ENCODE peak calls at places on chromosomes 3 and 15, in six cellular contexts. A, D, I, V, H and W are unnamed samples.

GRCh38 chr15:28191832-28192231 is 92.7 kb upstream of the OCA2 start:
- DNase-seq in I (no peak), A (no peak), D (no peak), V (no peak), H (no peak), W (no peak)

GRCh38 chr3:60440869-60441268 is 810.4 kb downstream of the FHIT start:
- DNase-seq in A (no peak), D (no peak), H (no peak), I (no peak), V (no peak), W (no peak)

GRCh38 chr3:74824366-74824765 is 209.9 kb upstream of the CNTN3 start:
- DNase-seq in V (no peak), H (no peak), A (no peak), I (no peak), D (no peak), W (no peak)

GRCh38 chr3:49680493-49681231 is 6.5 kb downstream of the APEH start:
- DNase-seq in H (no peak), I (no peak), D (no peak), A (no peak), V (no peak), W (no peak)

GRCh38 chr3:190883973-190884832 is 21.7 kb upstream of the GMNC start:
- DNase-seq in V (peak), A (no peak), H (peak), I (peak), D (peak), W (no peak)

GRCh38 chr15:60901647-60902046 is 327.5 kb downstream of the RORA start:
- DNase-seq in V (no peak), H (peak), A (peak), D (no peak), I (no peak), W (peak)

GRCh38 chr15:73564255-73564654 is 68.9 kb downstream of the NPTN start:
- DNase-seq in A (no peak), V (peak), H (no peak), D (no peak), I (no peak), W (no peak)

GRCh38 chr15:68559342-68560310 is 19.2 kb upstream of the CORO2B start:
- DNase-seq in I (peak), V (peak), D (peak), A (no peak), H (peak), W (peak)

GRCh38 chr3:30692498-30693130 is 86.2 kb downstream of the TGFBR2 start:
- DNase-seq in A (no peak), V (no peak), I (peak), H (no peak), D (no peak), W (no peak)

GRCh38 chr3:70849911-70850699 is 537.7 kb upstream of the MDFIC2 start:
- DNase-seq in I (no peak), H (no peak), V (no peak), A (no peak), D (no peak), W (no peak)

DNA sequence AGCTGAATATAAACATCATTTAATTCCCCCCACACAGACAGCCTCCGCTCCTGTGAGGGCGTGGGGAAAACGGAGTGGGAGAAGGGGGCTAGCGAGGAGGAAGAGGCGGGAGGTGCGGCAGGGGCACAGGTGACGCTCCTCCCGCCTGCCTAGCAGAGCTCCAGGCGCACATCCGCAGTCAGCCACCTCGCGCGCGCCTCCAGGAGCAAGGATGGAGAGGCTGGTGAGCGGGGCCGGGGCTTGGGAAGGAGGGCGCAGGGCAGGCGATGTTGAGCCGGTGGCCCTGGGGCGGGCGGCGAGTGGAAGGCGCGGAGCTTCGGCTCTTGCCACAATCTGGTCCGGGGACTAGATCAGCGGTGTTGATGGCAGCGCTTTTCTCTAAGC is at the start of gene CD200:
- DNase-seq in V (no peak), I (no peak), A (no peak), H (peak), D (no peak), W (peak)
- TF ChIP-seq POLR2A in V (no peak), I (no peak), A (peak), H (peak), D (no peak), W (peak)

DNA sequence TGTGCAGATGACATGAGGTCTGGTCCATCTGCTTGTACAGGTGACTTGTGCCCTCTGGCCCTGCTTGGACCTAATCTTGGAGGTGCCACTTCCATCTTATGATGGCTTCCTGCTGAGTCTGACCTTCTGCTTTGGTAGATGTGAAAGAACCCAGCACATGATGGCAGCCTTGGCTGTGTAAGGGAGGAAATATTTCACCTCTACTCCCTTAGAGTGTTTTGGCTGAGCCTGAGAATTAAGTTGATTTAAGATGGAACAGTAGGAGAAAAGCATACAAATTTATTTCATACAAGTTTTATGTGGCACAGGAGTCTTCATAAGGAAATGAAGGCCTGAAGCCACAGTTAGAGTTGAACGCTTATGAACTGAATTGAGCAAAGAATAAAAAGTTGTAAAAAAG is 27.6 kb upstream of the CDCP1 start:
- DNase-seq in I (no peak), D (no peak), V (no peak), A (no peak), H (no peak), W (no peak)
- TF ChIP-seq POLR2AphosphoS5 in I (no peak), D (no peak), V (no peak), A (no peak), H (no peak), W (no peak)

DNA sequence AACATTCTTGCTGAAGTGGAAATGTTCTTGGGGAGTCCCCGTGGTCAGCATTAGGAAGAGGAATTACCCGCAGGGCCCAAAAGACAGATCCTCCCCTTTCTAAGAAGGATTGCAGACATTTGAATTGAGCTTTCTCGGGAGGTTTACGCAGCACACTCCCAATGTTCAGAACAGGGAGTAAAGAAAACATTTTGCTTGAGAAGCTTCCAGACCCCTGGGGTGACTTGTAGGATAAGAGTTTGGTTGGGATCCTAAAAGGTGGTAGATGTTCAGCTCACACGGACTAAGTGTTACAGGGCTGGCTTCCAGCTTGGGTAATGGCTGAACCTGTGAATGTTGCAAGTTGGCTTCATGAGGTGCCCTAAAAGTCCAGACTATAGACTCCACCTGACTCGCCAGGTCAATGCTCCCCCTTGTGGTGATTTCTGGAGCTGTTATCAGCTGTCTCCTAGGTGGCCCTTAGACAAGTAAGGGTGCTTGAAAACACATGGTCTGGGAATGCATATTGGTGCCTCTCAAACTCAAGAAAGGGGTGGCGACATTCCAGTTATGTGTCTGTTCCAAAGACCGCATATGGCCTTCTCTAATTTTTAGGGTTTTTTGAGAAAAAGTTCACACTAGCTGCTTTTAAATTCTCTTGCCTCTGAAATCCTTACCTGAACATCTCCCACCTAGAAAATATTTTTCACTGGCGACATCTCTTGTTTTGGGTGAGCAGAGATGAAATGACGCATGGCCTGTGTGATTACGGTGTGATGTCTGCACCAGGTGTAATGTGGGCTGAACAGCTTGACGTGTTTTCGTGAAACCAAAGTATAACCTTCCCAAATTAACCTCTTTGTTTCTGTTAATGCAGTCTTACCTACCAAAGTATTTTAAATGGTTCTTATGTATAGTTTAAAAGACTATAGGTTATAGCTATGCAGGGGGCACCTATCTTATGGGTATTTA is 175.8 kb upstream of the KBTBD8 start:
- DNase-seq in H (peak), D (peak), A (peak), I (peak), V (peak), W (peak)
- TF ChIP-seq TAF1 in H (no peak), D (no peak), A (no peak), I (no peak), V (no peak), W (no peak)

GRCh38 chr3:163753033-163753432 is 1325.3 kb downstream of the SI start:
- DNase-seq in I (no peak), V (no peak), D (no peak), H (no peak), A (no peak), W (no peak)
- TF ChIP-seq POLR2A in I (no peak), V (no peak), D (no peak), H (no peak), A (no peak), W (no peak)